ENCODE peak calls at places on chromosome 2, in ten cellular contexts. One of them, this sample, is unnamed.

GRCh38 chr2:15173506-15173905 is 387.6 kb downstream of the NBAS start:
- DNase-seq in hepatocyte: no peak
- DNase-seq in GM23338: no peak
- DNase-seq in choroid plexus epithelial cell: no peak
- DNase-seq in left ventricle myocardium inferior: no peak
- DNase-seq in A549: no peak
- DNase-seq in astrocyte of the cerebellum: no peak
- DNase-seq in Peyer's patch: no peak
- DNase-seq in dorsolateral prefrontal cortex: no peak
- DNase-seq in esophagus squamous epithelium: no peak
- DNase-seq in this sample: no peak

GRCh38 chr2:122530812-122531211 is 775.4 kb downstream of the TSN start:
- DNase-seq in hepatocyte: no peak
- DNase-seq in GM23338: no peak
- DNase-seq in choroid plexus epithelial cell: no peak
- DNase-seq in left ventricle myocardium inferior: no peak
- DNase-seq in A549: no peak
- DNase-seq in astrocyte of the cerebellum: no peak
- DNase-seq in Peyer's patch: no peak
- DNase-seq in dorsolateral prefrontal cortex: no peak
- DNase-seq in esophagus squamous epithelium: no peak
- DNase-seq in this sample: no peak

GRCh38 chr2:239583879-239584859 is 183.3 kb upstream of the HDAC4 start:
- DNase-seq in hepatocyte: no peak
- DNase-seq in GM23338: no peak
- DNase-seq in choroid plexus epithelial cell: no peak
- DNase-seq in left ventricle myocardium inferior: no peak
- DNase-seq in A549: no peak
- DNase-seq in astrocyte of the cerebellum: no peak
- DNase-seq in Peyer's patch: peak
- DNase-seq in dorsolateral prefrontal cortex: peak
- DNase-seq in esophagus squamous epithelium: no peak
- DNase-seq in this sample: no peak

GRCh38 chr2:157932480-157933205 is 56.5 kb upstream of the ACVR1 start:
- DNase-seq in hepatocyte: peak
- DNase-seq in GM23338: peak
- DNase-seq in choroid plexus epithelial cell: no peak
- DNase-seq in left ventricle myocardium inferior: no peak
- DNase-seq in A549: no peak
- DNase-seq in astrocyte of the cerebellum: no peak
- DNase-seq in Peyer's patch: no peak
- DNase-seq in dorsolateral prefrontal cortex: no peak
- DNase-seq in esophagus squamous epithelium: no peak
- DNase-seq in this sample: no peak

GRCh38 chr2:160028431-160029269 is 33.8 kb downstream of the PLA2R1 start:
- DNase-seq in hepatocyte: no peak
- DNase-seq in GM23338: no peak
- DNase-seq in choroid plexus epithelial cell: peak
- DNase-seq in left ventricle myocardium inferior: no peak
- DNase-seq in A549: no peak
- DNase-seq in astrocyte of the cerebellum: peak
- DNase-seq in Peyer's patch: no peak
- DNase-seq in dorsolateral prefrontal cortex: no peak
- DNase-seq in esophagus squamous epithelium: no peak
- DNase-seq in this sample: peak

GRCh38 chr2:61950133-61950560 is 44.7 kb downstream of the COMMD1 start:
- DNase-seq in hepatocyte: no peak
- DNase-seq in GM23338: no peak
- DNase-seq in choroid plexus epithelial cell: no peak
- DNase-seq in left ventricle myocardium inferior: no peak
- DNase-seq in A549: no peak
- DNase-seq in astrocyte of the cerebellum: no peak
- DNase-seq in Peyer's patch: no peak
- DNase-seq in dorsolateral prefrontal cortex: no peak
- DNase-seq in esophagus squamous epithelium: no peak
- DNase-seq in this sample: no peak

GRCh38 chr2:157625311-157625710 is 3.4 kb downstream of the ACVR1C start:
- DNase-seq in hepatocyte: no peak
- DNase-seq in GM23338: no peak
- DNase-seq in choroid plexus epithelial cell: no peak
- DNase-seq in left ventricle myocardium inferior: no peak
- DNase-seq in A549: no peak
- DNase-seq in astrocyte of the cerebellum: no peak
- DNase-seq in Peyer's patch: no peak
- DNase-seq in dorsolateral prefrontal cortex: no peak
- DNase-seq in esophagus squamous epithelium: no peak
- DNase-seq in this sample: peak

GRCh38 chr2:11446733-11447248 is 19.2 kb downstream of the E2F6 start:
- DNase-seq in hepatocyte: peak
- DNase-seq in GM23338: peak
- DNase-seq in choroid plexus epithelial cell: peak
- DNase-seq in left ventricle myocardium inferior: no peak
- DNase-seq in A549: peak
- DNase-seq in astrocyte of the cerebellum: peak
- DNase-seq in Peyer's patch: peak
- DNase-seq in dorsolateral prefrontal cortex: peak
- DNase-seq in esophagus squamous epithelium: no peak
- DNase-seq in this sample: peak

GRCh38 chr2:127193164-127193947 is 26.7 kb downstream of the CYP27C1 start:
- DNase-seq in hepatocyte: no peak
- DNase-seq in GM23338: peak
- DNase-seq in choroid plexus epithelial cell: no peak
- DNase-seq in left ventricle myocardium inferior: no peak
- DNase-seq in A549: no peak
- DNase-seq in astrocyte of the cerebellum: no peak
- DNase-seq in Peyer's patch: no peak
- DNase-seq in dorsolateral prefrontal cortex: no peak
- DNase-seq in esophagus squamous epithelium: no peak
- DNase-seq in this sample: peak

GRCh38 chr2:127195140-127196074 is 24.7 kb downstream of the CYP27C1 start:
- DNase-seq in hepatocyte: no peak
- DNase-seq in GM23338: no peak
- DNase-seq in choroid plexus epithelial cell: no peak
- DNase-seq in left ventricle myocardium inferior: no peak
- DNase-seq in A549: no peak
- DNase-seq in astrocyte of the cerebellum: no peak
- DNase-seq in Peyer's patch: no peak
- DNase-seq in dorsolateral prefrontal cortex: no peak
- DNase-seq in esophagus squamous epithelium: no peak
- DNase-seq in this sample: no peak

GRCh38 chr2:127191331-127192219 is 28.5 kb downstream of the CYP27C1 start:
- DNase-seq in hepatocyte: no peak
- DNase-seq in GM23338: no peak
- DNase-seq in choroid plexus epithelial cell: no peak
- DNase-seq in left ventricle myocardium inferior: no peak
- DNase-seq in A549: no peak
- DNase-seq in astrocyte of the cerebellum: no peak
- DNase-seq in Peyer's patch: no peak
- DNase-seq in dorsolateral prefrontal cortex: no peak
- DNase-seq in esophagus squamous epithelium: no peak
- DNase-seq in this sample: no peak

GRCh38 chr2:127194447-127194846 is 25.7 kb downstream of the CYP27C1 start:
- DNase-seq in hepatocyte: no peak
- DNase-seq in GM23338: no peak
- DNase-seq in choroid plexus epithelial cell: no peak
- DNase-seq in left ventricle myocardium inferior: no peak
- DNase-seq in A549: no peak
- DNase-seq in astrocyte of the cerebellum: no peak
- DNase-seq in Peyer's patch: no peak
- DNase-seq in dorsolateral prefrontal cortex: no peak
- DNase-seq in esophagus squamous epithelium: no peak
- DNase-seq in this sample: no peak

DNA sequence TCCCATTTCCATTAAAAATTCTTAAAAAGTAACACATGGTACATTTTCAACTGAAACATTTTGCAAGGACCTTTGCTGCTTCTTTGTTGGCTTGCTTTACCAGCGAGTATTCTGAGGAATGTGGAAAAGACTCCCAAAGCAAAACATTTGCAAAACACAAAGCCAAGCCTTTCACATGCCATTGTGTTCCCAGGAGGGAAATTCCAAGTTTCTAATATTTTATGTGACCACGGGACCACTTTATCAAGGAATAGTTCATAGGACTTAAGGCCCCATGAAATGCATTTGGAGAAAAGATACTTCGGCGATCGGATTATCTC is 26.2 kb downstream of the CYP27C1 start:
- DNase-seq in hepatocyte: no peak
- DNase-seq in GM23338: peak
- DNase-seq in choroid plexus epithelial cell: peak
- DNase-seq in left ventricle myocardium inferior: no peak
- DNase-seq in A549: no peak
- DNase-seq in astrocyte of the cerebellum: peak
- DNase-seq in Peyer's patch: no peak
- DNase-seq in dorsolateral prefrontal cortex: no peak
- DNase-seq in esophagus squamous epithelium: no peak
- DNase-seq in this sample: peak
- H3K4me3 ChIP-seq in hepatocyte: no peak
- H3K4me3 ChIP-seq in GM23338: no peak
- H3K4me3 ChIP-seq in choroid plexus epithelial cell: no peak
- H3K4me3 ChIP-seq in left ventricle myocardium inferior: peak
- H3K4me3 ChIP-seq in A549: no peak
- H3K4me3 ChIP-seq in astrocyte of the cerebellum: no peak
- H3K4me3 ChIP-seq in Peyer's patch: no peak
- H3K4me3 ChIP-seq in dorsolateral prefrontal cortex: no peak
- H3K4me3 ChIP-seq in esophagus squamous epithelium: no peak
- H3K4me3 ChIP-seq in this sample: no peak

DNA sequence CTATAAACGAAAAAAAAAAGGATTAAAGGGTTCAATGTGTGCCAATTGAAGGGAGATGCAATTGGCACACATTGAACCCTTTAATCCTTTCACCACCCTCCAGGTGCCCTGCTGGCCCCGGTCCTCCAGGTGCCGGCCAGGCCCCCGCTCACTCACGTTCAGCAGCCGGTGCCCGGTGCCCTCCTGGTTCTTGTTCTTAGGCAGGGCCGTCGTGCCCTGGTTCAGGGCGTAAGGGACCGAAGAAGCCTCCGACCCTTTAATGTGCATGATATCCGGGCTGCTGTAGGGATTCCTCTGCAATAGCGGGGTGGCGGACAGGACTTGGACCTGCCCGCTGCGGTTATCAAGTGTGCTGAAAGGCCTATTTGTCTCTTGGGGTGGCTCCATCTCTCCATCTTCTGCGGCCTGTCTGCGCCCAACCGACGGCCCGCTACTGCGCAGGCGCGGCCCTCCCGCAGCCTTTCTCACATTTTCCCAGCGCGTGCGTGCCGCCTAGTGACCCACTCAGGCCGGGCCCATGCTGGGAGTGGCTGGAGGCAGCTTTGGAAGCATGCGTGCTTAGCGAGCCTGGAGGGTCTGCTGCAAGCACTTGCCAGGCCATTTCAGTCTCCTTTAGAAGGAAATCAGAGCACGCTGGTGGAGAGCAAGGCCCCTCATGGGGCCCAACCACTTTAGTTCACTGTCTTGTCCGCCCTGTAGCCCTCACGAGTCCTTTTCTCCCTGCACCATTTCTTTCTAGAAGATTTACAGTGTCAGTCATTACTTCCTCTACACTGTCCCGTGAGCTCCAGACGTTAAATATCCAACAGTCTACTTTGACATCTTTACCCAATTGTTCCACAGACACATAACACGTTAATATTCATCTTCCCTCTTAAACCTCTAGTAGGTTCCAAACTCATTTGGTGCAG is 24.3 kb downstream of the TMEM237 start:
- DNase-seq in hepatocyte: no peak
- DNase-seq in GM23338: peak
- DNase-seq in choroid plexus epithelial cell: peak
- DNase-seq in left ventricle myocardium inferior: peak
- DNase-seq in A549: no peak
- DNase-seq in astrocyte of the cerebellum: no peak
- DNase-seq in Peyer's patch: peak
- DNase-seq in dorsolateral prefrontal cortex: peak
- DNase-seq in esophagus squamous epithelium: no peak
- DNase-seq in this sample: peak
- TF ChIP-seq CTCF in hepatocyte: no peak
- TF ChIP-seq CTCF in GM23338: peak
- TF ChIP-seq CTCF in choroid plexus epithelial cell: peak
- TF ChIP-seq CTCF in left ventricle myocardium inferior: peak
- TF ChIP-seq CTCF in A549: no peak
- TF ChIP-seq CTCF in astrocyte of the cerebellum: peak
- TF ChIP-seq CTCF in Peyer's patch: no peak
- TF ChIP-seq CTCF in dorsolateral prefrontal cortex: peak
- TF ChIP-seq CTCF in esophagus squamous epithelium: peak
- TF ChIP-seq CTCF in this sample: peak

GRCh38 chr2:234290671-234291070 is 206.2 kb downstream of the ARL4C start:
- DNase-seq in hepatocyte: no peak
- DNase-seq in GM23338: no peak
- DNase-seq in choroid plexus epithelial cell: no peak
- DNase-seq in left ventricle myocardium inferior: no peak
- DNase-seq in A549: no peak
- DNase-seq in astrocyte of the cerebellum: no peak
- DNase-seq in Peyer's patch: no peak
- DNase-seq in dorsolateral prefrontal cortex: no peak
- DNase-seq in esophagus squamous epithelium: no peak
- DNase-seq in this sample: no peak

GRCh38 chr2:234289789-234290188 is 207.1 kb downstream of the ARL4C start:
- DNase-seq in hepatocyte: peak
- DNase-seq in GM23338: no peak
- DNase-seq in choroid plexus epithelial cell: peak
- DNase-seq in left ventricle myocardium inferior: no peak
- DNase-seq in A549: peak
- DNase-seq in astrocyte of the cerebellum: no peak
- DNase-seq in Peyer's patch: no peak
- DNase-seq in dorsolateral prefrontal cortex: no peak
- DNase-seq in esophagus squamous epithelium: no peak
- DNase-seq in this sample: peak

GRCh38 chr2:234291765-234292204 is 205.1 kb downstream of the ARL4C start:
- DNase-seq in hepatocyte: peak
- DNase-seq in GM23338: no peak
- DNase-seq in choroid plexus epithelial cell: peak
- DNase-seq in left ventricle myocardium inferior: peak
- DNase-seq in A549: no peak
- DNase-seq in astrocyte of the cerebellum: peak
- DNase-seq in Peyer's patch: no peak
- DNase-seq in dorsolateral prefrontal cortex: no peak
- DNase-seq in esophagus squamous epithelium: no peak
- DNase-seq in this sample: peak

GRCh38 chr2:234288974-234289455 is 207.9 kb downstream of the ARL4C start:
- DNase-seq in hepatocyte: peak
- DNase-seq in GM23338: peak
- DNase-seq in choroid plexus epithelial cell: peak
- DNase-seq in left ventricle myocardium inferior: peak
- DNase-seq in A549: peak
- DNase-seq in astrocyte of the cerebellum: no peak
- DNase-seq in Peyer's patch: peak
- DNase-seq in dorsolateral prefrontal cortex: peak
- DNase-seq in esophagus squamous epithelium: no peak
- DNase-seq in this sample: peak

GRCh38 chr2:234290196-234290595 is 206.7 kb downstream of the ARL4C start:
- DNase-seq in hepatocyte: no peak
- DNase-seq in GM23338: no peak
- DNase-seq in choroid plexus epithelial cell: no peak
- DNase-seq in left ventricle myocardium inferior: no peak
- DNase-seq in A549: no peak
- DNase-seq in astrocyte of the cerebellum: no peak
- DNase-seq in Peyer's patch: no peak
- DNase-seq in dorsolateral prefrontal cortex: no peak
- DNase-seq in esophagus squamous epithelium: no peak
- DNase-seq in this sample: no peak
- H3K4me3 ChIP-seq in hepatocyte: no peak
- H3K4me3 ChIP-seq in GM23338: no peak
- H3K4me3 ChIP-seq in choroid plexus epithelial cell: no peak
- H3K4me3 ChIP-seq in left ventricle myocardium inferior: no peak
- H3K4me3 ChIP-seq in A549: no peak
- H3K4me3 ChIP-seq in astrocyte of the cerebellum: no peak
- H3K4me3 ChIP-seq in Peyer's patch: no peak
- H3K4me3 ChIP-seq in dorsolateral prefrontal cortex: no peak
- H3K4me3 ChIP-seq in esophagus squamous epithelium: no peak
- H3K4me3 ChIP-seq in this sample: no peak

GRCh38 chr2:109350526-109350925 is 221.5 kb downstream of the SH3RF3 start:
- DNase-seq in hepatocyte: no peak
- DNase-seq in GM23338: no peak
- DNase-seq in choroid plexus epithelial cell: no peak
- DNase-seq in left ventricle myocardium inferior: no peak
- DNase-seq in A549: no peak
- DNase-seq in astrocyte of the cerebellum: no peak
- DNase-seq in Peyer's patch: no peak
- DNase-seq in dorsolateral prefrontal cortex: no peak
- DNase-seq in esophagus squamous epithelium: no peak
- DNase-seq in this sample: peak
- TF ChIP-seq CTCF in hepatocyte: no peak
- TF ChIP-seq CTCF in GM23338: no peak
- TF ChIP-seq CTCF in choroid plexus epithelial cell: no peak
- TF ChIP-seq CTCF in left ventricle myocardium inferior: no peak
- TF ChIP-seq CTCF in A549: no peak
- TF ChIP-seq CTCF in astrocyte of the cerebellum: no peak
- TF ChIP-seq CTCF in Peyer's patch: no peak
- TF ChIP-seq CTCF in dorsolateral prefrontal cortex: no peak
- TF ChIP-seq CTCF in esophagus squamous epithelium: no peak
- TF ChIP-seq CTCF in this sample: no peak

This sample was measured in fibroblast of the aortic adventitia.